ENCODE peak calls at places on chromosomes 11 and 22, in eight cellular contexts. I, J, S, E, P, O, D and Y are unnamed samples.

GRCh38 chr11:133291672-133292265 is 240.5 kb downstream of the OPCML start:
- DNase-seq in E (no peak), P (no peak), D (no peak), O (peak), I (no peak), S (no peak), J (no peak), Y (no peak)

GRCh38 chr11:44774736-44775135 is 48.0 kb downstream of the TSPAN18 start:
- DNase-seq in S (no peak), E (no peak), I (no peak), D (no peak), J (no peak), P (no peak), O (no peak), Y (no peak)

GRCh38 chr11:82855616-82856015 is 44.6 kb downstream of the PRCP start:
- DNase-seq in J (no peak), O (no peak), P (no peak), S (no peak), E (no peak), D (no peak), I (no peak), Y (no peak)

GRCh38 chr22:20138417-20138738 is 6.8 kb downstream of the ZDHHC8 start:
- DNase-seq in S (no peak), I (no peak), D (no peak), O (no peak), E (no peak), J (no peak), P (no peak), Y (no peak)

GRCh38 chr11:59667812-59668187 is 1.0 kb downstream of the PATL1 start:
- DNase-seq in P (no peak), S (no peak), O (no peak), J (no peak), D (no peak), E (no peak), I (no peak), Y (no peak)

GRCh38 chr22:42693763-42694683 is 26.6 kb downstream of the A4GALT start:
- DNase-seq in E (no peak), D (no peak), I (no peak), S (no peak), J (no peak), P (no peak), O (no peak), Y (no peak)

GRCh38 chr11:44577231-44577834 is 11.9 kb downstream of the CD82 start:
- DNase-seq in D (peak), O (no peak), S (no peak), P (no peak), E (no peak), J (no peak), I (no peak), Y (no peak)

GRCh38 chr11:115716080-115716479 is 211.9 kb upstream of the CADM1 start:
- DNase-seq in I (no peak), O (peak), D (no peak), P (no peak), E (no peak), S (no peak), J (no peak), Y (no peak)

GRCh38 chr11:47256374-47256773 is 1.4 kb upstream of the NR1H3 start:
- DNase-seq in D (no peak), O (no peak), J (no peak), P (no peak), I (no peak), E (no peak), S (no peak), Y (no peak)

GRCh38 chr22:49997932-49998717 is 14.4 kb downstream of the IL17REL start:
- DNase-seq in E (peak), S (no peak), P (no peak), I (peak), D (peak), O (no peak), J (no peak), Y (no peak)

GRCh38 chr11:30508594-30508993 is 77.6 kb downstream of the MPPED2 start:
- DNase-seq in S (no peak), I (no peak), O (no peak), D (no peak), P (no peak), E (peak), J (no peak), Y (no peak)

GRCh38 chr11:111788051-111788450 is 21.9 kb upstream of the PPP2R1B start:
- DNase-seq in E (no peak), D (no peak), O (no peak), J (no peak), P (no peak), S (no peak), I (no peak), Y (no peak)

GRCh38 chr22:25942126-25942988 is 200.4 kb downstream of the MYO18B start:
- DNase-seq in O (no peak), I (no peak), S (no peak), P (no peak), J (no peak), E (no peak), D (no peak), Y (no peak)

GRCh38 chr11:134244593-134244992 is 8.6 kb downstream of the THYN1 start:
- DNase-seq in P (no peak), O (no peak), E (no peak), J (peak), I (no peak), D (no peak), S (no peak), Y (no peak)

GRCh38 chr11:71139516-71140205 is 112.7 kb downstream of the SHANK2 start:
- DNase-seq in E (peak), J (no peak), I (peak), D (peak), S (peak), O (peak), P (no peak), Y (no peak)

GRCh38 chr11:79678780-79679468 is 238.1 kb upstream of the TENM4 start:
- DNase-seq in E (no peak), J (no peak), O (no peak), I (no peak), S (no peak), P (no peak), D (no peak), Y (no peak)

GRCh38 chr11:83042966-83043711 is 28.6 kb downstream of the RAB30 start:
- DNase-seq in P (no peak), I (no peak), J (peak), O (no peak), D (no peak), S (no peak), E (no peak), Y (no peak)

GRCh38 chr22:49784630-49784971 is 43.1 kb downstream of the BRD1 start:
- DNase-seq in E (no peak), S (no peak), P (no peak), I (no peak), D (no peak), O (no peak), J (no peak), Y (no peak)

GRCh38 chr11:66279092-66279797 is 1.3 kb downstream of the CNIH2 start:
- DNase-seq in S (no peak), D (no peak), P (no peak), I (no peak), E (no peak), O (no peak), J (no peak), Y (no peak)

GRCh38 chr11:20207781-20208621 is 47.7 kb upstream of the DBX1 start:
- DNase-seq in S (no peak), I (no peak), P (no peak), D (no peak), E (peak), O (no peak), J (no peak), Y (no peak)

GRCh38 chr11:66892926-66893325 is 36.1 kb downstream of the LRFN4 start:
- DNase-seq in D (no peak), S (no peak), O (no peak), P (no peak), E (no peak), I (no peak), J (no peak), Y (no peak)

GRCh38 chr11:87181143-87181542 is 143.4 kb downstream of the TMEM135 start:
- DNase-seq in P (no peak), O (no peak), E (no peak), I (no peak), S (no peak), J (no peak), D (no peak), Y (no peak)

GRCh38 chr11:6404341-6405038 is 14.2 kb downstream of the SMPD1 start:
- DNase-seq in S (no peak), P (no peak), O (no peak), I (no peak), E (no peak), J (no peak), D (no peak), Y (no peak)

GRCh38 chr11:120712862-120713770 is 201.6 kb downstream of the GRIK4 start:
- DNase-seq in E (no peak), O (no peak), J (no peak), S (no peak), D (no peak), P (no peak), I (no peak), Y (no peak)

GRCh38 chr11:78798567-78799170 is 224.0 kb upstream of the NARS2 start:
- DNase-seq in S (peak), J (peak), E (peak), P (peak), I (peak), D (peak), O (peak), Y (peak)

GRCh38 chr11:84825140-84825539 is 802.0 kb downstream of the DLG2 start:
- DNase-seq in P (no peak), S (no peak), D (no peak), E (no peak), O (no peak), I (no peak), J (no peak), Y (no peak)

GRCh38 chr11:102469196-102469821 is 16.7 kb upstream of the TMEM123 start:
- DNase-seq in I (no peak), S (no peak), P (no peak), D (no peak), E (peak), J (no peak), O (peak), Y (no peak)

GRCh38 chr11:118610220-118610772 is 2.9 kb downstream of the PHLDB1 start:
- DNase-seq in P (no peak), D (peak), J (no peak), I (peak), S (peak), E (no peak), O (peak), Y (no peak)

GRCh38 chr11:32555091-32555490 is 28.5 kb upstream of the EIF3M start:
- DNase-seq in E (no peak), I (no peak), J (no peak), O (no peak), S (no peak), P (no peak), D (no peak), Y (no peak)

GRCh38 chr22:27273386-27273785 is 528.2 kb downstream of the MN1 start:
- DNase-seq in S (no peak), I (no peak), O (no peak), J (no peak), P (no peak), E (no peak), D (no peak), Y (no peak)

GRCh38 chr11:35133656-35134055 is 5.3 kb upstream of the CD44 start:
- DNase-seq in J (no peak), S (no peak), P (no peak), D (no peak), I (no peak), O (no peak), E (no peak), Y (no peak)

GRCh38 chr11:74232316-74232950 is 61.3 kb downstream of the PPME1 start:
- DNase-seq in P (no peak), E (peak), D (no peak), I (no peak), O (no peak), S (no peak), J (no peak), Y (no peak)

GRCh38 chr11:28461846-28462245 is 353.7 kb downstream of the METTL15 start:
- DNase-seq in O (no peak), I (no peak), J (peak), P (no peak), E (no peak), D (no peak), S (no peak), Y (no peak)

GRCh38 chr11:843818-844692 is 1.4 kb downstream of the TSPAN4 start:
- DNase-seq in J (peak), D (peak), E (peak), P (no peak), O (peak), I (peak), S (peak), Y (peak)

GRCh38 chr11:124756753-124757227 is 4.7 kb upstream of the VSIG2 start:
- DNase-seq in D (no peak), J (no peak), E (no peak), P (no peak), O (no peak), I (no peak), S (no peak), Y (no peak)

GRCh38 chr22:34055525-34056200 is 135.4 kb upstream of the LARGE1 start:
- DNase-seq in E (no peak), O (no peak), J (peak), P (no peak), I (no peak), D (no peak), S (no peak), Y (no peak)

GRCh38 chr11:27392715-27393114 is 29.7 kb upstream of the CCDC34 start:
- DNase-seq in E (no peak), P (no peak), O (no peak), I (no peak), J (peak), S (no peak), D (no peak), Y (no peak)

DNA sequence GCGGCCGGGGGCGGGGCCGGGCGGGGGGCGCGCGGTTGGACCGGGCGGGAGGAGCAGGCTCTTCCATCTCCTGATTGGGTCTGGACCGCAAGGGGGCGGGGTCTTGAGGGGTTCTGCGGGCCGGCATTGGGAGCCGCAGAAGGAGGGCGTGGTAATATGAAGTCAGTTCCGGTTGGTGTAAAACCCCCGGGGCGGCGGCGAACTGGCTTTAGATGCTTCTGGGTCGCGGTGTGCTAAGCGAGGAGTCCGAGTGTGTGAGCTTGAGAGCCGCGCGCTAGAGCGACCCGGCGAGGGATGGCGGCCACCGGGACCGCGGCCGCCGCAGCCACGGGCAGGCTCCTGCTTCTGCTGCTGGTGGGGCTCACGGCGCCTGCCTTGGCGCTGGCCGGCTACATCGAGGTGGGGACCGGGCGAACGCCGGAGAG is at the start of gene APLP2:
- DNase-seq in D (peak), S (peak), P (peak), J (peak), I (peak), O (peak), E (peak), Y (peak)
- TF ChIP-seq POLR2A in D (peak), S (peak), P (peak), J (peak), I (peak), O (peak), E (peak), Y (peak)

GRCh38 chr11:9462172-9462799 is 1.5 kb downstream of the ZNF143 start:
- DNase-seq in I (no peak), D (no peak), O (no peak), P (no peak), S (no peak), E (no peak), J (no peak), Y (no peak)

GRCh38 chr11:9461760-9462134 is 935 bp downstream of the ZNF143 start:
- DNase-seq in J (peak), S (no peak), I (no peak), P (no peak), E (no peak), D (no peak), O (no peak), Y (no peak)

GRCh38 chr11:9461068-9461759 is 402 bp downstream of the ZNF143 start:
- DNase-seq in O (peak), P (no peak), E (peak), I (peak), S (peak), D (peak), J (peak), Y (peak)

GRCh38 chr11:9459573-9460321 is 1.1 kb upstream of the ZNF143 start:
- DNase-seq in O (no peak), P (peak), I (no peak), S (peak), J (peak), D (no peak), E (peak), Y (peak)

DNA sequence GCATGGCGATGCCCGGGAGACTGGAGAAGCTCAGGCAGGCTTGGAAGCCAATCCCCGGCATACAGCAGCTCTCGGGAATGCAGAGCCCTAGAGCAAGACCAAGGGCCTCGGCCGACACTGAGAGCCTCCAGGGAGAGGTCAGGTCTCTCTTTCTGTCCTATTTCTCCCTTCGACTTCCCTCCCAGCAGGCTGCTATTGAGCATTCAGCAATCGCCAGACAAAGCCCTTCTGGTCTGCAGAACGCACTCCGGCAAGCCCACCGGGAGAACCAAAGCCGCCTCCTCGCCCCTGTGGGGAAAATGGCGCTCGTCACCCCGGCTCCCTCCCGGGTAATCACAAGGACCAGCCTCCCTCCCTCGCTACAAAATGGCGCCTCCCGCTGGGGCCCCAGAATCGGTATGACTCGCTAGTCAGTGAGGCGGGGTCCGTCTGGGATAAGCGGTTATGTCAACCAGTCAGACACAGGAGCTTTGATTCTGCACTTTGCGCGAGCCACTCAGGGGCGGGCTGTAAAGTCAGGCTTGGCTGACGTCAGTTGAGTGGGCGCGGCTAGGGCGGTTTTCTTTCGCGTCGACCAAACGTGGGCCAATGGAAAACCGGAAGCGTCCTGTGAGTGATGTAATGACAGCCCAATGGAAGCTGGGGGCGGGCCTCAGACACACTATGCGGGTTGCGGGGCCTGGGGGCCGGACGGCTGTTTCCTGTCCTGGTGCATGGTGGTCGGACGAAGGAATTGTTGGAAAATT is at the start of gene ZNF143:
- DNase-seq in O (peak), I (peak), P (peak), J (peak), D (peak), E (peak), S (peak), Y (peak)
- TF ChIP-seq POLR2A in O (peak), I (peak), P (no peak), J (peak), D (peak), E (peak), S (peak), Y (peak)

DNA sequence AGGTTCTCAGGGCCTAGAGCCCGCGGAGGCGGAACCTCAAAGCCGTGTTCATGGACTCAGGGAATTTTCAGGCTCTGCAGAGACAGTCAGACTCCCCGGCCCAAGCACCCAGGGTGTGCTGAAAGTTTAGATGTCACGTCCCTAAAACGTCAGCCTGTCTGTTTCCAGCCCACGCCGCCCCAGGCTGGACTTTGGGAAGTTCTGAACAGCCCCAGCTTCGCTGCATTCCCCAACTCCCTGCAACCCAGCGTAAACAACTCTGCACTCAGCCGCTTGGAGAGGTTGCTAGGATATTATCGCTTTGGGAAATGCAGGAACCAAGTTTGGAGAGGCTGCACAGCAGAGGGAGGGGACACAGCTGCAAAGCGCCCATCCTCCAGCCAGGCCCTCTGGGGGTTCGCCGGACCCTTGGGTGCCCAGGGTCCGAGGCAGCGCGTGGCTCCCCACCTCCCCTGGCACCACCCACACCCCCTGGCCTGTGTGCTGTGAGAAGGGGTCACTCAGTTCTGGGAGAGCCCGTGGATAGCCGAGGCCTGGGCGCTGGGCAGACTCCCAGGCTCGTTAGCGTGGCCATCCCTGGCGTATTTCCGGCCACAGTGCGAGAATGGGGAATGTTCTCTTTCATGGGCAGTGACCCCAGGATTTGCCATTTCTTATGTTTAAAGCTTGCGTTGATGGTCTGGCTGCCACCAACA is 120.5 kb upstream of the FGF3 start:
- DNase-seq in D (no peak), P (no peak), S (peak), I (no peak), E (peak), J (no peak), O (peak), Y (no peak)
- TF ChIP-seq POLR2A in D (no peak), P (no peak), S (no peak), I (no peak), E (no peak), J (no peak), O (no peak), Y (no peak)

GRCh38 chr11:43358308-43358669 is 431 bp upstream of the TTC17 start:
- DNase-seq in I (no peak), P (no peak), J (no peak), D (no peak), S (no peak), O (no peak), E (no peak), Y (no peak)

GRCh38 chr11:43359432-43359818 is 705 bp downstream of the TTC17 start:
- DNase-seq in S (no peak), E (peak), P (no peak), J (peak), O (no peak), D (no peak), I (no peak), Y (peak)

GRCh38 chr11:43360361-43361032 is 1.8 kb downstream of the TTC17 start:
- DNase-seq in S (no peak), I (no peak), E (no peak), O (no peak), P (no peak), J (no peak), D (no peak), Y (no peak)

GRCh38 chr11:43354311-43354710 is 4.4 kb upstream of the TTC17 start:
- DNase-seq in E (no peak), S (no peak), O (no peak), P (no peak), D (no peak), J (no peak), I (no peak), Y (no peak)

DNA sequence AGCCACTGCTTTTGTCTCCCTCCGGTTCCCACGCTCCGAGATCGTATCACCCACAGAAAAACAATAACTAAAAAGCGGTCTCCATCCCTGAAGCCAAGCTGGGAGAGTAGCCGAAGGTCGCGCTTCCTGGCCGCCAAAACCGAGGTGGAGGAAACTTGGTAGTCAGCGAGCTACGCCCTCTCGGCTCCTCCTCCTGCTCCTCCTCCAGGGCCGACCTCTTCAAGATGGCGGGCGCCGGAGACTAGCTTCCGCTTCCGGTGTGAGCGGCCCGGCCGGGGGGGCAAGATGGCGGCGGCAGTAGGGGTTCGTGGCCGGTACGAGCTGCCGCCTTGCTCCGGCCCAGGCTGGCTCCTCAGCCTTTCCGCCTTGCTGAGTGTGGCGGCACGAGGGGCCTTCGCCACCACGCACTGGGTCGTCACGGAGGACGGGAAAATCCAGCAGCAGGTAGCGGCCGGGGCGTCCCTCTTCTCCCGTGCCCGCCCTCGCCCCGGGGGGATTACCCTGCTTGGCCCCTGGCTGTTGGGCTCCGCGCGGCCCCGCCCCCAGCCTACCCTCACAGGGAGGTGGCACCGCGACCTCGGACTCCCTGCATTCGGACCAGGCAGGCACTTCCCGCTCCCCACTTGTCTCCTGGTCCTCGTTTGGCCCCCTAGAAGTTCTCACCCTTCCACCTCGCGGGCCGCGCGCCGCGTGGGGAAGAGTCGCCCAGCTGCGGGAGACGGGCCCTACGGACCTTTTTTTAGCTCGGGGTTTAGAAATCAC is at the start of gene TTC17:
- DNase-seq in O (peak), E (peak), S (peak), I (peak), D (peak), P (peak), J (peak), Y (peak)
- TF ChIP-seq POLR2A in O (peak), E (peak), S (peak), I (peak), D (peak), P (peak), J (peak), Y (peak)